ENCODE peak calls at places on chromosomes 6 and 20, in six cellular contexts. P, B, M, A, Y and Z are unnamed samples.

GRCh38 chr20:10432079-10432478 is 1.9 kb downstream of the MKKS start:
- DNase-seq in M (no peak), Y (no peak), P (no peak), A (no peak), B (no peak), Z (no peak)

GRCh38 chr6:150269130-150269856 is 99.5 kb upstream of the IYD start:
- DNase-seq in B (no peak), P (no peak), M (no peak), Y (no peak), A (no peak), Z (no peak)

GRCh38 chr6:87618531-87618930 is 28.6 kb downstream of the ORC3 start:
- DNase-seq in A (no peak), M (no peak), P (no peak), B (no peak), Y (no peak), Z (no peak)

GRCh38 chr6:18349350-18349749 is 37.8 kb upstream of the RNF144B start:
- DNase-seq in Y (no peak), M (no peak), A (no peak), P (no peak), B (no peak), Z (no peak)

GRCh38 chr6:164640946-164641345 is 668.5 kb downstream of the C6orf118 start:
- DNase-seq in B (no peak), M (no peak), P (no peak), Y (peak; percentile 17), A (no peak), Z (no peak)

GRCh38 chr6:133130863-133131262 is 110.3 kb upstream of the EYA4 start:
- DNase-seq in Y (no peak), M (no peak), A (no peak), B (peak; percentile 89), P (no peak), Z (no peak)

GRCh38 chr6:63649269-63649668 is 13.7 kb downstream of the PHF3 start:
- DNase-seq in B (no peak), A (no peak), Y (no peak), M (no peak), P (no peak), Z (no peak)

GRCh38 chr6:154302111-154302752 is 54.4 kb downstream of the IPCEF1 start:
- DNase-seq in B (no peak), M (no peak), Y (no peak), A (no peak), P (peak; percentile 33), Z (peak; percentile 98)

GRCh38 chr6:10555625-10556309 is 34.6 kb downstream of the GCNT2 start:
- DNase-seq in P (no peak), M (no peak), Y (peak; percentile 25), B (peak; percentile 66), A (no peak), Z (peak; percentile 5)

GRCh38 chr6:123393333-123393732 is 243.4 kb downstream of the TRDN start:
- DNase-seq in Y (no peak), P (no peak), B (no peak), M (no peak), A (no peak), Z (peak; percentile 32)

GRCh38 chr6:10297825-10298224 is 117.0 kb downstream of the TFAP2A start:
- DNase-seq in Y (no peak), P (no peak), M (no peak), B (no peak), A (no peak), Z (peak; percentile 63)

GRCh38 chr6:167469101-167469500 is 144.2 kb downstream of the TTLL2 start:
- DNase-seq in Y (no peak), P (no peak), M (no peak), A (no peak), B (no peak), Z (no peak)

GRCh38 chr20:31517373-31517772 is 3.1 kb downstream of the HM13 start:
- DNase-seq in Y (no peak), B (peak; percentile 65), M (no peak), A (no peak), P (no peak), Z (peak; percentile 87)

GRCh38 chr6:149876241-149876933 is 12.2 kb upstream of the LRP11 start:
- DNase-seq in M (no peak), B (no peak), Y (no peak), A (no peak), P (no peak), Z (no peak)

GRCh38 chr20:61560361-61560853 is 308.3 kb downstream of the CDH4 start:
- DNase-seq in M (no peak), P (no peak), B (no peak), A (no peak), Y (no peak), Z (no peak)

GRCh38 chr20:36859700-36860330 is 16.1 kb upstream of the TLDC2 start:
- DNase-seq in A (no peak), M (no peak), P (no peak), Y (no peak), B (no peak), Z (no peak)

GRCh38 chr6:117555882-117556498 is 46.3 kb downstream of the GOPC start:
- DNase-seq in A (no peak), P (peak; percentile 70), M (peak; percentile 41), B (no peak), Y (peak; percentile 13), Z (peak; percentile 46)

GRCh38 chr6:36222924-36223323 is 26.4 kb downstream of the BRPF3 start:
- DNase-seq in M (no peak), Y (no peak), P (no peak), B (no peak), A (no peak), Z (no peak)

GRCh38 chr6:30325150-30325872 is 1.4 kb upstream of the TRIM39 start:
- DNase-seq in M (peak; percentile 65), B (no peak), P (peak; percentile 90), A (peak; percentile 86), Y (no peak), Z (peak; percentile 84)